ENCODE peak calls at places on chromosomes 1 and 21, in six cellular contexts. One of them, this sample, is unnamed.
A peak's percentile ranks its signal among the peaks of the same experiment; 100 is the strongest.

GRCh38 chr1:205049479-205049878 is 6.5 kb downstream of the CNTN2 start:
- DNase-seq in M059J: no peak
- DNase-seq in AG04450: no peak
- DNase-seq in NCI-H446: peak; percentile 96
- DNase-seq in stimulated activated CD4-positive, alpha-beta T cell treated with anti-CD3 and anti-CD28 coated beads, Interleukin-12 subunit alpha, Interleukin-12 subunit beta, amount 100 ng/mL, for 4 hours: no peak
- DNase-seq in naive thymus-derived CD4-positive, alpha-beta T cell: no peak
- DNase-seq in this sample: no peak

GRCh38 chr1:40532844-40533424 is 1.5 kb downstream of the ZNF684 start:
- DNase-seq in M059J: peak; percentile 65
- DNase-seq in AG04450: no peak
- DNase-seq in NCI-H446: peak; percentile 69
- DNase-seq in stimulated activated CD4-positive, alpha-beta T cell treated with anti-CD3 and anti-CD28 coated beads, Interleukin-12 subunit alpha, Interleukin-12 subunit beta, amount 100 ng/mL, for 4 hours: no peak
- DNase-seq in naive thymus-derived CD4-positive, alpha-beta T cell: no peak
- DNase-seq in this sample: no peak

GRCh38 chr1:26391450-26391849 is 18.9 kb upstream of the ZNF683 start:
- DNase-seq in M059J: peak; percentile 75
- DNase-seq in AG04450: no peak
- DNase-seq in NCI-H446: peak; percentile 45
- DNase-seq in stimulated activated CD4-positive, alpha-beta T cell treated with anti-CD3 and anti-CD28 coated beads, Interleukin-12 subunit alpha, Interleukin-12 subunit beta, amount 100 ng/mL, for 4 hours: no peak
- DNase-seq in naive thymus-derived CD4-positive, alpha-beta T cell: no peak
- DNase-seq in this sample: no peak

GRCh38 chr1:38138498-38139233 is 92.1 kb upstream of the POU3F1 start:
- DNase-seq in M059J: peak; percentile 100
- DNase-seq in AG04450: peak; percentile 96
- DNase-seq in NCI-H446: peak; percentile 98
- DNase-seq in stimulated activated CD4-positive, alpha-beta T cell treated with anti-CD3 and anti-CD28 coated beads, Interleukin-12 subunit alpha, Interleukin-12 subunit beta, amount 100 ng/mL, for 4 hours: no peak
- DNase-seq in naive thymus-derived CD4-positive, alpha-beta T cell: no peak
- DNase-seq in this sample: peak; percentile 91

GRCh38 chr21:32516729-32517649 is 68.3 kb downstream of the TCP10L start:
- DNase-seq in M059J: peak; percentile 72
- DNase-seq in AG04450: peak; percentile 98
- DNase-seq in NCI-H446: no peak
- DNase-seq in stimulated activated CD4-positive, alpha-beta T cell treated with anti-CD3 and anti-CD28 coated beads, Interleukin-12 subunit alpha, Interleukin-12 subunit beta, amount 100 ng/mL, for 4 hours: no peak
- DNase-seq in naive thymus-derived CD4-positive, alpha-beta T cell: no peak
- DNase-seq in this sample: peak; percentile 67

GRCh38 chr1:182274618-182275017 is 117.0 kb downstream of the GLUL start:
- DNase-seq in M059J: no peak
- DNase-seq in AG04450: no peak
- DNase-seq in NCI-H446: no peak
- DNase-seq in stimulated activated CD4-positive, alpha-beta T cell treated with anti-CD3 and anti-CD28 coated beads, Interleukin-12 subunit alpha, Interleukin-12 subunit beta, amount 100 ng/mL, for 4 hours: no peak
- DNase-seq in naive thymus-derived CD4-positive, alpha-beta T cell: no peak
- DNase-seq in this sample: no peak

GRCh38 chr1:108877324-108877812 is 583 bp downstream of the GPSM2 start:
- DNase-seq in M059J: peak; percentile 57
- DNase-seq in AG04450: no peak
- DNase-seq in NCI-H446: no peak
- DNase-seq in stimulated activated CD4-positive, alpha-beta T cell treated with anti-CD3 and anti-CD28 coated beads, Interleukin-12 subunit alpha, Interleukin-12 subunit beta, amount 100 ng/mL, for 4 hours: no peak
- DNase-seq in naive thymus-derived CD4-positive, alpha-beta T cell: no peak
- DNase-seq in this sample: no peak

GRCh38 chr1:1784933-1785332 is 6.7 kb upstream of the NADK start:
- DNase-seq in M059J: no peak
- DNase-seq in AG04450: no peak
- DNase-seq in NCI-H446: no peak
- DNase-seq in stimulated activated CD4-positive, alpha-beta T cell treated with anti-CD3 and anti-CD28 coated beads, Interleukin-12 subunit alpha, Interleukin-12 subunit beta, amount 100 ng/mL, for 4 hours: no peak
- DNase-seq in naive thymus-derived CD4-positive, alpha-beta T cell: no peak
- DNase-seq in this sample: no peak

GRCh38 chr1:151975311-151976014 is 18.2 kb downstream of the S100A10 start:
- DNase-seq in M059J: no peak
- DNase-seq in AG04450: no peak
- DNase-seq in NCI-H446: no peak
- DNase-seq in stimulated activated CD4-positive, alpha-beta T cell treated with anti-CD3 and anti-CD28 coated beads, Interleukin-12 subunit alpha, Interleukin-12 subunit beta, amount 100 ng/mL, for 4 hours: no peak
- DNase-seq in naive thymus-derived CD4-positive, alpha-beta T cell: no peak
- DNase-seq in this sample: no peak

GRCh38 chr1:232915212-232915611 is 35.2 kb upstream of the NTPCR start:
- DNase-seq in M059J: no peak
- DNase-seq in AG04450: no peak
- DNase-seq in NCI-H446: no peak
- DNase-seq in stimulated activated CD4-positive, alpha-beta T cell treated with anti-CD3 and anti-CD28 coated beads, Interleukin-12 subunit alpha, Interleukin-12 subunit beta, amount 100 ng/mL, for 4 hours: no peak
- DNase-seq in naive thymus-derived CD4-positive, alpha-beta T cell: no peak
- DNase-seq in this sample: no peak

GRCh38 chr1:210771131-210771530 is 362.8 kb downstream of the KCNH1 start:
- DNase-seq in M059J: no peak
- DNase-seq in AG04450: no peak
- DNase-seq in NCI-H446: no peak
- DNase-seq in stimulated activated CD4-positive, alpha-beta T cell treated with anti-CD3 and anti-CD28 coated beads, Interleukin-12 subunit alpha, Interleukin-12 subunit beta, amount 100 ng/mL, for 4 hours: no peak
- DNase-seq in naive thymus-derived CD4-positive, alpha-beta T cell: no peak
- DNase-seq in this sample: no peak

GRCh38 chr1:247906504-247907047 is 11.2 kb downstream of the OR2W3 start:
- DNase-seq in M059J: peak; percentile 79
- DNase-seq in AG04450: no peak
- DNase-seq in NCI-H446: no peak
- DNase-seq in stimulated activated CD4-positive, alpha-beta T cell treated with anti-CD3 and anti-CD28 coated beads, Interleukin-12 subunit alpha, Interleukin-12 subunit beta, amount 100 ng/mL, for 4 hours: peak; percentile 12
- DNase-seq in naive thymus-derived CD4-positive, alpha-beta T cell: no peak
- DNase-seq in this sample: no peak

GRCh38 chr1:236844499-236845271 is 49.6 kb downstream of the MTR start:
- DNase-seq in M059J: peak; percentile 72
- DNase-seq in AG04450: peak; percentile 8
- DNase-seq in NCI-H446: no peak
- DNase-seq in stimulated activated CD4-positive, alpha-beta T cell treated with anti-CD3 and anti-CD28 coated beads, Interleukin-12 subunit alpha, Interleukin-12 subunit beta, amount 100 ng/mL, for 4 hours: no peak
- DNase-seq in naive thymus-derived CD4-positive, alpha-beta T cell: no peak
- DNase-seq in this sample: no peak

GRCh38 chr1:70528591-70529333 is 117.7 kb downstream of the CTH start:
- DNase-seq in M059J: peak; percentile 45
- DNase-seq in AG04450: no peak
- DNase-seq in NCI-H446: peak; percentile 63
- DNase-seq in stimulated activated CD4-positive, alpha-beta T cell treated with anti-CD3 and anti-CD28 coated beads, Interleukin-12 subunit alpha, Interleukin-12 subunit beta, amount 100 ng/mL, for 4 hours: no peak
- DNase-seq in naive thymus-derived CD4-positive, alpha-beta T cell: no peak
- DNase-seq in this sample: no peak

GRCh38 chr1:100458925-100459814 is 78.8 kb upstream of the GPR88 start:
- DNase-seq in M059J: peak; percentile 74
- DNase-seq in AG04450: peak; percentile 71
- DNase-seq in NCI-H446: peak; percentile 80
- DNase-seq in stimulated activated CD4-positive, alpha-beta T cell treated with anti-CD3 and anti-CD28 coated beads, Interleukin-12 subunit alpha, Interleukin-12 subunit beta, amount 100 ng/mL, for 4 hours: peak; percentile 61
- DNase-seq in naive thymus-derived CD4-positive, alpha-beta T cell: peak; percentile 46
- DNase-seq in this sample: peak; percentile 86

GRCh38 chr1:25744140-25744581 is 55.8 kb upstream of the SELENON start:
- DNase-seq in M059J: peak; percentile 57
- DNase-seq in AG04450: no peak
- DNase-seq in NCI-H446: peak; percentile 95
- DNase-seq in stimulated activated CD4-positive, alpha-beta T cell treated with anti-CD3 and anti-CD28 coated beads, Interleukin-12 subunit alpha, Interleukin-12 subunit beta, amount 100 ng/mL, for 4 hours: no peak
- DNase-seq in naive thymus-derived CD4-positive, alpha-beta T cell: no peak
- DNase-seq in this sample: peak; percentile 93

GRCh38 chr1:202987255-202987654 is 19.9 kb upstream of the TMEM183A start:
- DNase-seq in M059J: no peak
- DNase-seq in AG04450: no peak
- DNase-seq in NCI-H446: no peak
- DNase-seq in stimulated activated CD4-positive, alpha-beta T cell treated with anti-CD3 and anti-CD28 coated beads, Interleukin-12 subunit alpha, Interleukin-12 subunit beta, amount 100 ng/mL, for 4 hours: no peak
- DNase-seq in naive thymus-derived CD4-positive, alpha-beta T cell: no peak
- DNase-seq in this sample: no peak

GRCh38 chr1:107000907-107001306 is 55.6 kb upstream of the PRMT6 start:
- DNase-seq in M059J: no peak
- DNase-seq in AG04450: no peak
- DNase-seq in NCI-H446: peak; percentile 81
- DNase-seq in stimulated activated CD4-positive, alpha-beta T cell treated with anti-CD3 and anti-CD28 coated beads, Interleukin-12 subunit alpha, Interleukin-12 subunit beta, amount 100 ng/mL, for 4 hours: no peak
- DNase-seq in naive thymus-derived CD4-positive, alpha-beta T cell: no peak
- DNase-seq in this sample: no peak

GRCh38 chr21:36744560-36745231 is 45.8 kb downstream of the SIM2 start:
- DNase-seq in M059J: peak; percentile 69
- DNase-seq in AG04450: no peak
- DNase-seq in NCI-H446: peak; percentile 88
- DNase-seq in stimulated activated CD4-positive, alpha-beta T cell treated with anti-CD3 and anti-CD28 coated beads, Interleukin-12 subunit alpha, Interleukin-12 subunit beta, amount 100 ng/mL, for 4 hours: no peak
- DNase-seq in naive thymus-derived CD4-positive, alpha-beta T cell: no peak
- DNase-seq in this sample: no peak